ENCODE peak calls at places on chromosomes 13 and 19, in five cellular contexts. P, S, B, M and H are unnamed samples.
A peak's percentile ranks its signal among the peaks of the same experiment; 100 is the strongest.

GRCh38 chr19:46033401-46033800 is 7.4 kb downstream of the IGFL4 start:
- DNase-seq in P (peak; percentile 72), S (no peak), B (no peak), M (no peak), H (no peak)

GRCh38 chr19:2290441-2291184 is 8.6 kb upstream of the PEAK3 start:
- DNase-seq in P (no peak), S (no peak), B (no peak), M (no peak), H (no peak)

GRCh38 chr13:37602743-37603381 is 4.3 kb upstream of the POSTN start:
- DNase-seq in P (no peak), S (no peak), B (peak; percentile 60), M (no peak), H (no peak)

GRCh38 chr19:9865732-9866627 is 30.9 kb downstream of the PIN1 start:
- DNase-seq in P (no peak), S (no peak), B (no peak), M (no peak), H (no peak)

GRCh38 chr19:8087876-8088275 is 35.3 kb downstream of the CCL25 start:
- DNase-seq in P (no peak), S (no peak), B (no peak), M (no peak), H (no peak)

GRCh38 chr19:10193666-10194499 is 870 bp downstream of the DNMT1 start:
- DNase-seq in P (peak; percentile 90), S (peak; percentile 49), B (peak; percentile 76), M (no peak), H (peak; percentile 81)

GRCh38 chr13:51811046-51811445 is 7.1 kb upstream of the DHRS12 start:
- DNase-seq in P (no peak), S (no peak), B (no peak), M (no peak), H (no peak)

GRCh38 chr19:6088677-6089063 is 21.6 kb downstream of the RFX2 start:
- DNase-seq in P (no peak), S (no peak), B (peak; percentile 76), M (no peak), H (no peak)

GRCh38 chr13:44293908-44294735 is 79.5 kb upstream of the SERP2 start:
- DNase-seq in P (no peak), S (no peak), B (peak; percentile 52), M (no peak), H (no peak)

GRCh38 chr19:45972944-45973525 is 630 bp downstream of the NOVA2 start:
- DNase-seq in P (no peak), S (no peak), B (no peak), M (no peak), H (no peak)

GRCh38 chr19:48329167-48329891 is 4.0 kb downstream of the EMP3 start:
- DNase-seq in P (no peak), S (no peak), B (peak; percentile 56), M (no peak), H (no peak)

GRCh38 chr13:51397262-51397933 is 55.4 kb downstream of the INTS6 start:
- DNase-seq in P (peak; percentile 84), S (no peak), B (peak; percentile 73), M (no peak), H (peak; percentile 60)

GRCh38 chr19:52190679-52191293 is 934 bp downstream of the PPP2R1A start:
- DNase-seq in P (peak; percentile 91), S (no peak), B (peak; percentile 55), M (peak; percentile 15), H (peak; percentile 58)

GRCh38 chr13:90750957-90751356 is 596.5 kb upstream of the MIR17HG start:
- DNase-seq in P (no peak), S (no peak), B (no peak), M (peak; percentile 26), H (no peak)

GRCh38 chr13:43205421-43205820 is 182.0 kb downstream of the DNAJC15 start:
- DNase-seq in P (no peak), S (no peak), B (no peak), M (no peak), H (no peak)

GRCh38 chr13:99384468-99384867 is 77.3 kb upstream of the GPR183 start:
- DNase-seq in P (no peak), S (no peak), B (no peak), M (no peak), H (no peak)

GRCh38 chr13:21033866-21034601 is 27.4 kb downstream of the LATS2 start:
- DNase-seq in P (peak; percentile 78), S (no peak), B (peak; percentile 42), M (no peak), H (no peak)

GRCh38 chr13:112140366-112140765 is 73.4 kb downstream of the SOX1 start:
- DNase-seq in P (no peak), S (no peak), B (no peak), M (peak; percentile 1), H (no peak)

DNA sequence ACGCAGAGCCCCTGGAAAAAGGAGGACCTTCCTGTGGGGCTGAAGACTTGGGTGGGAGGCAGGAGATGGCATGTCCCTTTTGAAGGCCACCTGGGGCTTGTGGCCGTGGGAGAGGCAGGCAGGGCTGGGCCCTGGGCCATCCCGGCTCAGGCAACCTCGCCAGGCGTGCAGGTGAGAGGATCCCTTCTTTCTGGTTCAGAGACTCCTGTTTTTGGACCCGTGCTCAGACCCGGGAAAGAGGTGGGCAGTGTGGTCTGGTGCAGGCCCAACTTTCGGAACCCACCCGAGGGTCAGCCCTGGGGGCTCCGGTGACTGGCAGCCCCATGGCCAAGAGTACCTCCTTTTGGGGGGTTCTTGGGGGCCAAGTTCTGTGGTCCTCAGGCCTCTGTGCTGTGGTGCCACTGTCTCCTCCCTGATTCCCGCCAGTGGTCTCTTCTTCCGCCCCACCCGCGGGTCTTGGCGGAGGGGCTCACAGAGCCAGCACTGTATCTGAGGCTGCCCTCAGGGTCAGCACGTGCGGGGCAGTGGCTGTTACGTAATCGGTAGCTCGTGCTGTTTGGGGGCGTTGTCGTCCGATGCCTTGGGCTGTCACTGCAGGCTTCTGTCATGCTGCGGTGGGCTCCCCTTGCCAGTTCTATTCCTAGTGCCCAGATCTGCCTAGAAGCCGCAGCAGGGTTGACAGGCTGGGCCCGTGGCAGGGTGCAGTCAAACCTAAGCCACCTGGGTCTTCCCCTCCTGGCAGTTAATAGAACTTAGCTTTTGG is 42.7 kb downstream of the KDM4B start:
- DNase-seq in P (no peak), S (no peak), B (no peak), M (no peak), H (no peak)
- H3K4me3 ChIP-seq in P (no peak overlapping the region), S (no peak overlapping the region), B (no peak overlapping the region), M (no peak overlapping the region), H (no peak overlapping the region)

GRCh38 chr19:16875584-16876555 is 12.9 kb upstream of the F2RL3 start:
- DNase-seq in P (no peak), S (no peak), B (no peak), M (no peak), H (no peak)
- H3K4me3 ChIP-seq in P (no peak overlapping the region), S (no peak overlapping the region), B (no peak overlapping the region), M (no peak overlapping the region), H (no peak overlapping the region)

DNA sequence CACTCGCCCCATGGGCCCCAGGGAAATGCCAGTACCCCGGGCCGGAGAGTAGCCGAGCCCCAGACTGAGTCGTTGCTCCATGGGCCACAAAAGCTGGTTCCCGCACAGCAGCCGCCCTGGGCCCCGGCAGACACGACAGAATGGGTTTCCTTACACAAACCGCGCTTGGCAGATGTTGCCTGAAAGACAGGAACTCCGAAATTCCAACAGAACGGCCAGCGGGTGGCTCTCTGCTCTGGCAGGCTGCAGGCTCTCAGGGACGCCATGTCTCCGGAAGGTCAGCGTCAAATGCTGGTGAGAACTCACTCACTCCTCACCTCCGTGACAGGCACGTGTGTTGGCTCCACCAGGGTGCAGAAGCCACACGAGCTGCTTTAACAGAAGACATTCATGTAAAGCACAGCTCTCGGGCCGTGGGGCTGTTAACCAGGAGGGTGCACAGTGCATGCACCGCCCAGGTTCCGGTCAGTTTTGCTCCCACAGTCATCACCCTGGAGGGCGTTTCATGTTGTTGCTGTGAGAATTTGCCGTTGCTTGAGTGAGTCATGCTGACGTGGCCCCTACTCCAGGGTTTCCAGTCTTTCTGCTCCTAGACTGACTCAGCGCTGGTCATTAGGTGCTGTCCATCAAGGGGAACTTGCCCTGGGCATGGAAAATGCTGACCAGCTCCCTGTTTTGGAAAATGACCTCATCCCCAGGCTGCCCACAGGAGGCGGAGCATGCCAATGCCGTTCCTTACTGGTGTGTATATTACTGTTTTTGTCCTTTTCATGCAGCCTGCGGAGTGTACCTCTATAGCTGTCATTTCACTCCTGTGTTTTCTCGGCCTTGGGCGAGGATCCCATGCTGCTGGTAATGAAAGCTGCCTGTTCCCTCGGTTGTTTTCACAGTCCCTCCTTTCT is 44.8 kb downstream of the ANKRD10 start:
- DNase-seq in P (peak; percentile 92), S (peak; percentile 90), B (peak; percentile 100), M (no peak), H (peak; percentile 99)
- H3K4me3 ChIP-seq in P (no peak overlapping the region), S (peak overlapping the region; percentile 32), B (peak overlapping the region; percentile 48), M (no peak overlapping the region), H (peak overlapping the region; percentile 42)

GRCh38 chr13:30689752-30690151 is 45.6 kb upstream of the ALOX5AP start:
- DNase-seq in P (no peak), S (no peak), B (no peak), M (no peak), H (no peak)
- H3K4me3 ChIP-seq in P (no peak overlapping the region), S (no peak overlapping the region), B (peak overlapping the region; percentile 55), M (no peak overlapping the region), H (no peak overlapping the region)

GRCh38 chr19:16143399-16144215 is at the start of gene HSH2D:
- DNase-seq in P (peak; percentile 89), S (no peak), B (no peak), M (no peak), H (no peak)
- H3K4me3 ChIP-seq in P (no peak within 1 kb of the TSS), S (no peak within 1 kb of the TSS), B (no peak within 1 kb of the TSS), M (no peak within 1 kb of the TSS), H (no peak within 1 kb of the TSS)

DNA sequence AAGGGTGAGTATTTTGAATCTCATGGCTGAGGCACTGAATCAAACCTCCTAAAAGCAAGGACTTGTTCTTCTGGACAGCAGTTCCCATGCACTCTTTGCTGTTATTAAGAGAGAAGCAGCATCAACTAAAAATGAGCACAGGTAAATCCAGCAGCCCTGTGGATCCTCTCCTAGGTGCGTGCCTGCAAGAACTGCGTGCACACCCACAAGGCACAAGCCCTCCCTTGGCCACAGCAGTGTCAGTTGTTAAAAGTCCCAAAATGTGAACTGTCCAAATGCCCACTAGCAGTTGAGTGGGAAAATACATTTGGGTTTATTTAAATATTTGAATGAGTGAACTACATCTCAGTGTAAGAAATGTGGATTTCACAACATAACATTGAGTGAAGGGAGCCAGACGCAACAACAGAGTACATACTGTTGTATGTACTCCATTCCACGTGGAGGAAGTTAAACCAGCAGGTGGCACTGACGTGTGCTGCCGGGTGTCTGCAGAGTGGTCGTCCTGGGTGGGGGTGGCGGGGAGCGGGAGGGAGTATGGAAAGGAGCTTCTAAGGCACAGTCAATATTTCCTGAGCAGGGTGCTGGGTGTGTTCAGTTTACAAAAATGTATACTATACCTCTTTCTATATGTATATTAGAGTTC is 266.4 kb downstream of the NALCN start:
- DNase-seq in P (no peak), S (peak; percentile 3), B (peak; percentile 62), M (peak; percentile 76), H (peak; percentile 45)
- H3K4me3 ChIP-seq in P (no peak overlapping the region), S (no peak overlapping the region), B (no peak overlapping the region), M (no peak overlapping the region), H (no peak overlapping the region)